ENCODE peak calls at places on chromosome 11, in eight cellular contexts. W is MM.1S, Y is upper lobe of right lung, O is activated T-cell treated with anti-CD3 and anti-CD28 coated beads for 1 hour, U is body of pancreas, G is NCI-H2107, C is brain microvascular endothelial cell, H is NCI-H1417. L is an unnamed sample.

GRCh38 chr11:122271167-122271566 is 155.2 kb upstream of the BLID start:
- DNase-seq in G (no peak), H (peak), W (no peak), U (peak), C (no peak), O (no peak), Y (no peak), L (no peak)

GRCh38 chr11:2924381-2924780 is 4.8 kb downstream of the PHLDA2 start:
- DNase-seq in H (no peak), W (no peak), C (no peak), U (no peak), Y (no peak), G (no peak), O (no peak), L (no peak)

GRCh38 chr11:106950067-106950491 is 68.2 kb downstream of the GUCY1A2 start:
- DNase-seq in Y (no peak), G (no peak), O (no peak), U (no peak), W (peak), H (peak), C (no peak), L (no peak)

GRCh38 chr11:132595711-132596111 is 936.6 kb downstream of the OPCML start:
- DNase-seq in G (no peak), W (no peak), O (no peak), U (no peak), Y (no peak), C (no peak), H (no peak), L (no peak)

GRCh38 chr11:114774599-114775365 is 96.5 kb downstream of the NXPE2 start:
- DNase-seq in Y (no peak), O (no peak), H (peak), G (peak), U (peak), W (no peak), C (no peak), L (peak)

GRCh38 chr11:94504689-94505293 is 7.5 kb upstream of the C11orf97 start:
- DNase-seq in O (no peak), Y (no peak), H (peak), C (peak), W (peak), U (no peak), G (no peak), L (peak)

GRCh38 chr11:133337905-133338536 is 194.3 kb downstream of the OPCML start:
- DNase-seq in C (no peak), G (peak), H (no peak), Y (no peak), U (no peak), W (no peak), O (no peak), L (no peak)

GRCh38 chr11:83051760-83052671 is 19.7 kb downstream of the RAB30 start:
- DNase-seq in Y (no peak), O (no peak), C (peak), W (no peak), U (peak), H (no peak), G (no peak), L (no peak)

GRCh38 chr11:114562166-114562916 is 2.7 kb upstream of the NXPE1 start:
- DNase-seq in G (no peak), H (no peak), Y (no peak), W (no peak), C (no peak), O (no peak), U (no peak), L (no peak)

GRCh38 chr11:63510360-63511130 is 4.7 kb downstream of the LGALS12 start:
- DNase-seq in C (no peak), G (no peak), W (no peak), O (no peak), U (no peak), H (no peak), Y (peak), L (no peak)

GRCh38 chr11:78432058-78432515 is 14.5 kb upstream of the GAB2 start:
- DNase-seq in G (no peak), U (no peak), H (peak), O (no peak), W (peak), Y (no peak), C (no peak), L (no peak)

GRCh38 chr11:132054822-132055221 is 684.4 kb downstream of the NTM start:
- DNase-seq in O (no peak), U (no peak), W (no peak), Y (no peak), G (no peak), C (peak), H (no peak), L (no peak)

GRCh38 chr11:34051349-34052035 is at the start of gene CAPRIN1:
- DNase-seq in Y (peak), H (peak), O (peak), C (peak), W (peak), U (peak), G (peak), L (peak)

GRCh38 chr11:104142701-104143100 is 21.2 kb downstream of the PDGFD start:
- DNase-seq in W (no peak), C (no peak), H (no peak), U (no peak), G (no peak), Y (no peak), O (no peak), L (no peak)

GRCh38 chr11:118226294-118226693 is 1.5 kb upstream of the JAML start:
- DNase-seq in W (no peak), H (no peak), G (no peak), Y (no peak), U (no peak), O (no peak), C (no peak), L (no peak)

GRCh38 chr11:76209956-76210885 is 3.9 kb upstream of the WNT11 start:
- DNase-seq in G (peak), H (peak), W (peak), C (peak), O (no peak), Y (peak), U (peak), L (peak)

GRCh38 chr11:69925366-69926196 is 106.4 kb upstream of the FGF3 start:
- DNase-seq in O (no peak), Y (peak), H (no peak), G (no peak), U (no peak), W (no peak), C (no peak), L (no peak)

GRCh38 chr11:2531277-2531986 is 86.6 kb downstream of the KCNQ1 start:
- DNase-seq in U (peak), H (peak), G (peak), W (peak), O (peak), C (peak), Y (peak), L (peak)

GRCh38 chr11:457071-457760 is 7.1 kb downstream of the PTDSS2 start:
- DNase-seq in O (no peak), C (no peak), G (no peak), H (no peak), W (no peak), U (no peak), Y (no peak), L (no peak)

GRCh38 chr11:94068764-94069163 is 47.6 kb downstream of the HEPHL1 start:
- DNase-seq in U (no peak), O (no peak), Y (no peak), W (no peak), G (no peak), H (no peak), C (no peak), L (no peak)

GRCh38 chr11:32426819-32427615 is 8.3 kb downstream of the WT1 start:
- DNase-seq in W (no peak), O (no peak), U (no peak), Y (no peak), G (no peak), C (no peak), H (no peak), L (no peak)

GRCh38 chr11:108733479-108734116 is 68.7 kb downstream of the DDX10 start:
- DNase-seq in C (peak), G (no peak), Y (no peak), W (no peak), O (no peak), H (no peak), U (no peak), L (peak)

GRCh38 chr11:107708787-107709186 is 3.1 kb downstream of the SLN start:
- DNase-seq in U (no peak), Y (no peak), H (no peak), O (no peak), C (no peak), G (no peak), W (no peak), L (no peak)

GRCh38 chr11:2139118-2139490 is at the start of gene IGF2:
- DNase-seq in H (no peak), Y (no peak), C (no peak), W (no peak), G (no peak), O (no peak), U (no peak), L (no peak)

GRCh38 chr11:115761817-115762216 is 257.6 kb upstream of the CADM1 start:
- DNase-seq in W (no peak), H (no peak), Y (no peak), G (no peak), U (no peak), O (no peak), C (no peak), L (no peak)

GRCh38 chr11:113896156-113896879 is 8.3 kb upstream of the HTR3B start:
- DNase-seq in U (peak), O (peak), Y (no peak), W (no peak), H (peak), C (peak), G (no peak), L (peak)

GRCh38 chr11:93494341-93494740 is 48.9 kb downstream of the SMCO4 start:
- DNase-seq in Y (no peak), G (no peak), C (peak), O (no peak), U (no peak), H (no peak), W (no peak), L (no peak)

GRCh38 chr11:65498042-65498726 is 661 bp upstream of the MALAT1 start:
- DNase-seq in O (peak), C (peak), W (peak), Y (peak), H (no peak), G (no peak), U (peak), L (peak)

GRCh38 chr11:56705784-56706396 is 7.0 kb downstream of the OR9G1 start:
- DNase-seq in G (no peak), C (no peak), O (no peak), H (no peak), U (no peak), W (no peak), Y (no peak), L (no peak)

GRCh38 chr11:27211370-27212127 is 151.5 kb downstream of the CCDC34 start:
- DNase-seq in C (no peak), O (no peak), Y (no peak), G (no peak), H (peak), W (no peak), U (no peak), L (no peak)

GRCh38 chr11:96021901-96022650 is 98.2 kb upstream of the MTMR2 start:
- DNase-seq in W (no peak), U (no peak), O (no peak), C (no peak), H (no peak), Y (no peak), G (no peak), L (no peak)

GRCh38 chr11:68904458-68904847 is 762 bp downstream of the IGHMBP2 start:
- DNase-seq in C (peak), U (no peak), O (peak), G (no peak), W (peak), Y (no peak), H (no peak), L (no peak)

GRCh38 chr11:11842426-11843008 is 745 bp downstream of the USP47 start:
- DNase-seq in C (peak), G (no peak), H (peak), Y (no peak), W (peak), U (peak), O (peak), L (peak)

GRCh38 chr11:133819114-133819513 is 26.2 kb downstream of the SPATA19 start:
- DNase-seq in W (no peak), O (no peak), G (no peak), Y (no peak), H (no peak), C (no peak), U (no peak), L (no peak)

GRCh38 chr11:33383075-33383919 is 126.1 kb downstream of the HIPK3 start:
- DNase-seq in G (no peak), H (no peak), U (no peak), W (no peak), C (peak), O (no peak), Y (no peak), L (peak)

GRCh38 chr11:2089536-2090165 is 49.5 kb downstream of the IGF2 start:
- DNase-seq in U (peak), G (no peak), C (no peak), O (no peak), W (peak), Y (peak), H (no peak), L (peak)

GRCh38 chr11:9859491-9860305 is 195.8 kb downstream of the SWAP70 start:
- DNase-seq in W (no peak), G (no peak), Y (no peak), O (no peak), H (no peak), C (peak), U (no peak), L (no peak)